ENCODE peak calls at places on chromosomes 12 and 14, in seven cellular contexts. F is natural killer cell; L is naive thymus-derived CD8-positive, alpha-beta T cell; R is stimulated activated CD8-positive, alpha-beta memory T cell treated with anti-CD3 and anti-CD28 coated beads, Interleukin-4, amount 100 ng/mL, for 24 hours; E is retina; B is activated gamma-delta T cell treated with Interleukin-2 at 50 U/mL for 16 hours; W is foreskin melanocyte. O is an unnamed sample.

GRCh38 chr12:110270125-110270962 is 10.7 kb upstream of the ATP2A2 start:
- DNase-seq in F (no peak), L (no peak), R (no peak), E (no peak), B (no peak), W (no peak), O (no peak)

GRCh38 chr12:22190-22529 is 44.4 kb upstream of the IQSEC3 start:
- DNase-seq in F (no peak), L (no peak), R (no peak), E (peak; percentile 17), B (no peak), W (no peak), O (no peak)

GRCh38 chr12:6335451-6336078 is 6.3 kb downstream of the TNFRSF1A start:
- DNase-seq in F (peak; percentile 81), L (peak; percentile 76), R (peak; percentile 83), E (no peak), B (peak; percentile 88), W (peak; percentile 76), O (peak; percentile 86)

GRCh38 chr14:103097994-103098957 is 3.8 kb downstream of the EXOC3L4 start:
- DNase-seq in F (no peak), L (no peak), R (no peak), E (no peak), B (no peak), W (no peak), O (peak; percentile 29)

GRCh38 chr12:116954700-116955381 is 44.1 kb downstream of the FBXW8 start:
- DNase-seq in F (no peak), L (no peak), R (no peak), E (no peak), B (no peak), W (no peak), O (no peak)

GRCh38 chr12:112463478-112463877 is 44.7 kb downstream of the PTPN11 start:
- DNase-seq in F (no peak), L (no peak), R (no peak), E (no peak), B (no peak), W (no peak), O (no peak)

GRCh38 chr12:46676797-46677520 is 148.8 kb downstream of the SLC38A4 start:
- DNase-seq in F (no peak), L (no peak), R (no peak), E (no peak), B (no peak), W (no peak), O (no peak)

GRCh38 chr12:107731376-107731775 is 29.6 kb downstream of the PRDM4 start:
- DNase-seq in F (no peak), L (no peak), R (no peak), E (no peak), B (no peak), W (no peak), O (no peak)

O was measured in CD14-positive monocyte.